ENCODE peak calls at places on chromosomes 11 and 22, in seven cellular contexts. V, E, Z, S, L, H and A are unnamed samples.

GRCh38 chr11:84045146-84045545 is 759.0 kb upstream of the CCDC90B start:
- DNase-seq in Z (no peak), E (no peak), L (no peak), H (no peak), S (no peak), V (no peak), A (no peak)

GRCh38 chr11:11510939-11511338 is 110.9 kb downstream of the GALNT18 start:
- DNase-seq in L (no peak), S (no peak), Z (no peak), E (peak; percentile 27), H (peak; percentile 34), V (peak; percentile 46), A (peak; percentile 25)

GRCh38 chr22:49801391-49802060 is 26.1 kb downstream of the BRD1 start:
- DNase-seq in S (no peak), Z (no peak), H (no peak), V (no peak), E (no peak), L (no peak), A (no peak)

GRCh38 chr11:70481625-70482528 is 83.5 kb downstream of the CTTN start:
- DNase-seq in H (no peak), S (no peak), V (peak; percentile 74), L (no peak), E (no peak), Z (no peak), A (no peak)

GRCh38 chr22:46103664-46104063 is 46.7 kb upstream of the PPARA start:
- DNase-seq in L (no peak), S (no peak), Z (no peak), V (no peak), E (no peak), H (peak; percentile 44), A (no peak)

GRCh38 chr22:38192475-38192863 is 9.3 kb upstream of the MAFF start:
- DNase-seq in S (no peak), L (no peak), E (no peak), H (no peak), V (no peak), Z (no peak), A (no peak)

GRCh38 chr11:67320011-67320410 is 16.7 kb downstream of the SSH3 start:
- DNase-seq in S (no peak), H (no peak), V (no peak), L (no peak), Z (no peak), E (no peak), A (no peak)

GRCh38 chr22:17891427-17892167 is 117.3 kb upstream of the BID start:
- DNase-seq in V (peak; percentile 54), H (no peak), Z (no peak), L (no peak), E (no peak), S (no peak), A (no peak)

GRCh38 chr11:61961570-61962212 is 5.7 kb downstream of the FTH1 start:
- DNase-seq in Z (no peak), S (no peak), L (no peak), H (peak; percentile 67), V (peak; percentile 56), E (no peak), A (peak; percentile 63)

GRCh38 chr22:20526628-20527355 is 19.4 kb downstream of the MED15 start:
- DNase-seq in Z (no peak), S (no peak), L (no peak), H (no peak), E (no peak), V (no peak), A (no peak)

GRCh38 chr11:15258433-15259350 is 144.0 kb downstream of the INSC start:
- DNase-seq in E (peak; percentile 18), H (peak; percentile 31), L (no peak), V (no peak), Z (no peak), S (no peak), A (no peak)

GRCh38 chr11:46560300-46561025 is 33.4 kb downstream of the AMBRA1 start:
- DNase-seq in V (no peak), E (peak; percentile 27), H (no peak), L (peak; percentile 33), Z (no peak), S (no peak), A (no peak)

GRCh38 chr11:18064450-18065048 is 18.5 kb upstream of the TPH1 start:
- DNase-seq in V (no peak), Z (no peak), S (no peak), L (no peak), H (peak; percentile 10), E (no peak), A (no peak)

GRCh38 chr11:122853971-122854446 is 15.7 kb downstream of the CRTAM start:
- DNase-seq in V (no peak), S (peak; percentile 74), H (peak; percentile 55), E (peak; percentile 76), L (no peak), Z (no peak), A (peak; percentile 24)

GRCh38 chr11:68825603-68826002 is 16.1 kb downstream of the CPT1A start:
- DNase-seq in E (no peak), L (no peak), Z (no peak), S (no peak), H (peak; percentile 70), V (no peak), A (no peak)

GRCh38 chr11:27882066-27882697 is 181.9 kb upstream of the BDNF start:
- DNase-seq in Z (no peak), L (no peak), S (no peak), E (no peak), V (no peak), H (no peak), A (no peak)

DNA sequence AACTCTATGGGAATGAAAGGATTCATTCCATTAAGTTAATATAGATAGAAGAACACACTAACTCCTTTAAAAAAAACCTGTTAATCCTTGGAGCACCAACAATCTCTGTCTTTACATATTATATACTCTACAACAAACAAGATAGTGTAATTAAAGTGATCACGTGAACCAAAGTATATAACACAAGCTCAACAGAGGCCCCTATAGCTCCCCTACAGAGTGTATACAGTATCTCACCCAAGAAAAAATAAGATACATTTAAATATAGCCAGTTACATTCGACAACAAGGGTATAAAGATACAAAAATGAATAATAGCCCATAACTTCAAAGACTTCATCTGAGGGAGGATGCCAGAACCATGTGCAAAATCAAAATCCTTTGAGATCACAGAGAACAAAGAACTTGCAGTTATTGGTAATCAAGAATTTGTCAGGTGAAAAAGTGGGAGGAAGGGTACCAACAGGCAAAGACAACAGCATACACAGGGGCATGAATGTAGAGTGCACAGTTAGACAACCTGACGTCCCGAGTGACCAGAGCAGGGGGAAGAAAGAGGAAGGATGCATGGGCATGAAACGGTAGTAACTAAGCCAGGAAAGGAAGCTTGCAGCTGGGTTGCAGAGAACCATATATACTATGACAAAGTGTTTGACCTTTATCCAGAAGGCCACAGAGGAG is 4.7 kb downstream of the FCHSD2 start:
- DNase-seq in Z (no peak), E (no peak), V (no peak), H (no peak), L (no peak), S (no peak), A (no peak)
- TF ChIP-seq CTCF in Z (peak; percentile 51), E (no peak), V (no peak), H (no peak), L (peak; percentile 13), S (peak; percentile 33), A (no peak)

DNA sequence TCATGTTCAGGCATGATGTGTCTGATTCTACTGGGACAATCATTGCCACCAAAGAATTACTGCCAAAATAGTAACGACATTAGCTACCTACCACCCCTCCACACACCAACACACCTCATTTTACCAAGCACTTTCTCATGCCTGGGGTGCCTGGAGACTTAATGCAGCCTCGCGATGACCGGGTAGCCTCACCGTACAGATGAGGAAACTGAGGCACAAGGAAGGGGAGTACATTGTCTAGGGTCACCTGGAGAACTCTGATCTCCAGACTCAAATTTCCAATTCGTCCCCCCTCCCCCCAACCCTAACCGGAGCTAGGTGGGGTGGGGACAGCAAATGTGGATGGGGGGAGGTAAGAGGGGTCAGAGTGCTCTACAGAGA is 2.7 kb upstream of the RTN4RL2 start:
- DNase-seq in V (no peak), L (no peak), S (no peak), E (no peak), Z (no peak), H (no peak), A (no peak)
- TF ChIP-seq CTCF in V (no peak), L (no peak), S (peak; percentile 44), E (no peak), Z (no peak), H (no peak), A (no peak)

GRCh38 chr11:119991022-119991404 is 146.9 kb downstream of the TRIM29 start:
- DNase-seq in E (no peak), H (no peak), L (no peak), S (no peak), V (no peak), Z (no peak), A (no peak)

GRCh38 chr11:119991669-119992068 is 146.2 kb downstream of the TRIM29 start:
- DNase-seq in E (no peak), Z (no peak), S (no peak), H (no peak), L (no peak), V (no peak), A (no peak)

GRCh38 chr11:119992171-119993051 is 145.5 kb downstream of the TRIM29 start:
- DNase-seq in E (no peak), H (no peak), S (no peak), L (no peak), Z (no peak), V (no peak), A (no peak)

GRCh38 chr11:119995730-119996491 is 142.0 kb downstream of the TRIM29 start:
- DNase-seq in H (no peak), L (no peak), Z (no peak), S (no peak), E (no peak), V (no peak), A (no peak)

DNA sequence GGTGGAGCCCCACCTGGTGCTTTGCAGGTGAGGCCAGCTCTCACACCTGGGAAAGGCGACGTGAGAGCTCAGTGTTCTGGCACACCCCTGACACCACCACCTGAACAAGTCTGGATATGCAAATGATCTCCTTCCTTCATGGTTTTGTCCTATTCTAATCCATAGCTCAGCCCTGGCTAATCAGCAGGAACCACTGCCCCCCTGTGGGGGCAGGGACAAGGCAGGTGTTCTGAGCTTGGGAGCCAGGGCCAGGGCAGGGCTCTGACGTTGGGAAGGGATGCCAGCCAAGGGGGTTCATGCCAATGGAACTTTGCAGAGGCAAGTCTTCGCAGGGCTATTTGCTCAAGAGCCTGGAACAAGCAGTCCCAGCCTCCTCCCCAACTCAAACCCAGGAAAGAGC is 144.2 kb downstream of the TRIM29 start:
- DNase-seq in H (peak; percentile 74), S (no peak), L (no peak), E (no peak), Z (no peak), V (no peak), A (no peak)
- TF ChIP-seq CTCF in H (no peak), S (peak; percentile 14), L (no peak), E (no peak), Z (no peak), V (no peak), A (no peak)

GRCh38 chr11:37710031-37710430 is 1112.0 kb upstream of the RAG2 start:
- DNase-seq in S (no peak), E (no peak), V (no peak), L (no peak), H (no peak), Z (no peak), A (no peak)

DNA sequence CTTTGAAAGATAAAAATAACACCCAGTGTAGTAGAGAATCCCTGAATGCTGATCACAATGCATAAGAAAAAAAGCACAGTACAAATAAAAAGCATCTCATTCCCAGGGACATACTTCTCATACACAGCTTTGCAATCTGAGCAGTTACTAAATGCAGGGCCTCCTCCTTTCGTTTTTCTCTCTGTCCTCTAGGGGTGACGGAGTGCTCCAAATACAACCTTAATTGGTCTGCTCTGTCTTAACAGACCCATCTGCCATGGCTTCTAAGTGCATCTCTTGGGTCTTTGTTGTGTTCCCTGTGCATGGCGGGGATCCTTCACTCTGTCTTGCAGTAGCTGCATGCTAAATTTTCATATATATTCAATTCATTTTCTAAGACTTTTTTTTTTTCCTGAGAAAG is 1114.2 kb upstream of the RAG2 start:
- DNase-seq in E (no peak), S (peak; percentile 2), L (no peak), V (no peak), H (no peak), Z (no peak), A (no peak)
- TF ChIP-seq CTCF in E (peak; percentile 37), S (no peak), L (no peak), V (no peak), H (no peak), Z (peak; percentile 55), A (no peak)